ENCODE peak calls at places on chromosomes 11 and 22, in five cellular contexts. Q is stimulated activated CD4-positive, alpha-beta T cell treated with anti-CD3 and anti-CD28 coated beads, Interleukin-12 subunit alpha, Interleukin-12 subunit beta, amount 100 ng/mL, for 4 hours; D is kidney; R is GM20000; I is RWPE1. C is an unnamed sample.

GRCh38 chr11:87463486-87464102 is 425.9 kb downstream of the TMEM135 start:
- DNase-seq in Q (no peak), D (no peak), R (peak; percentile 18), I (peak; percentile 51), C (peak; percentile 19)

GRCh38 chr22:43562843-43563242 is 151.0 kb downstream of the MPPED1 start:
- DNase-seq in Q (no peak), D (peak; percentile 61), R (no peak), I (no peak), C (no peak)

GRCh38 chr11:116563028-116563712 is 209.6 kb downstream of the BUD13 start:
- DNase-seq in Q (no peak), D (peak; percentile 26), R (no peak), I (no peak), C (no peak)

GRCh38 chr11:17496406-17496805 is 19.8 kb upstream of the ABCC8 start:
- DNase-seq in Q (no peak), D (peak; percentile 43), R (no peak), I (no peak), C (no peak)

GRCh38 chr22:44396021-44396726 is 83.4 kb upstream of the SHISAL1 start:
- DNase-seq in Q (no peak), D (no peak), R (no peak), I (no peak), C (no peak)

GRCh38 chr22:31646186-31647019 is 15.6 kb downstream of the PISD start:
- DNase-seq in Q (peak; percentile 34), D (peak; percentile 58), R (peak; percentile 48), I (peak; percentile 88), C (no peak)

GRCh38 chr22:24421428-24421931 is 5.9 kb upstream of the ADORA2A start:
- DNase-seq in Q (no peak), D (no peak), R (peak; percentile 77), I (no peak), C (peak; percentile 11)

GRCh38 chr22:44191036-44191454 is 10.3 kb downstream of the PARVG start:
- DNase-seq in Q (peak; percentile 12), D (peak; percentile 33), R (peak; percentile 57), I (no peak), C (no peak)

GRCh38 chr11:48044577-48044976 is 64.2 kb downstream of the PTPRJ start:
- DNase-seq in Q (no peak), D (peak; percentile 31), R (no peak), I (no peak), C (no peak)

GRCh38 chr11:98056945-98057344 is 963.8 kb upstream of the CNTN5 start:
- DNase-seq in Q (no peak), D (no peak), R (no peak), I (no peak), C (no peak)

GRCh38 chr11:73530109-73530508 is 67.8 kb downstream of the FAM168A start:
- DNase-seq in Q (no peak), D (no peak), R (no peak), I (no peak), C (no peak)

GRCh38 chr22:37230673-37231405 is 13.2 kb downstream of the RAC2 start:
- DNase-seq in Q (peak; percentile 72), D (no peak), R (no peak), I (no peak), C (no peak)

GRCh38 chr22:36768141-36768540 is 7.8 kb downstream of the IFT27 start:
- DNase-seq in Q (no peak), D (peak; percentile 3), R (no peak), I (no peak), C (no peak)

GRCh38 chr22:32957093-32957835 is 100.9 kb downstream of the SYN3 start:
- DNase-seq in Q (no peak), D (no peak), R (no peak), I (no peak), C (no peak)

GRCh38 chr11:70185348-70186055 is 17.6 kb upstream of the FADD start:
- DNase-seq in Q (no peak), D (no peak), R (no peak), I (no peak), C (no peak)

GRCh38 chr11:77634724-77635123 is 2.9 kb downstream of the CLNS1A start:
- DNase-seq in Q (no peak), D (no peak), R (no peak), I (no peak), C (no peak)

GRCh38 chr11:27339940-27340339 is 23.1 kb downstream of the CCDC34 start:
- DNase-seq in Q (no peak), D (no peak), R (no peak), I (no peak), C (no peak)

GRCh38 chr11:22703040-22703439 is 36.6 kb downstream of the GAS2 start:
- DNase-seq in Q (no peak), D (no peak), R (peak; percentile 5), I (peak; percentile 59), C (peak; percentile 8)

GRCh38 chr11:2507945-2508749 is 63.3 kb downstream of the KCNQ1 start:
- DNase-seq in Q (no peak), D (peak; percentile 45), R (peak; percentile 3), I (no peak), C (no peak)